ENCODE peak calls at places on chromosomes 4 and X, in nine cellular contexts. One of them, this sample, is unnamed.

GRCh38 chr4:188728359-188728758 is 589.1 kb downstream of the TRIML1 start:
- DNase-seq in transverse colon: no peak
- DNase-seq in GM23338: no peak
- DNase-seq in suprapubic skin: no peak
- DNase-seq in SK-N-SH: no peak
- DNase-seq in K562: no peak
- DNase-seq in GM12891: no peak
- DNase-seq in prostate gland: no peak
- DNase-seq in HL-60: no peak
- DNase-seq in this sample: no peak

GRCh38 chr4:110737931-110738330 is 115.1 kb upstream of the PITX2 start:
- DNase-seq in GM23338: no peak
- DNase-seq in HL-60: no peak
- DNase-seq in suprapubic skin: no peak
- DNase-seq in transverse colon: no peak
- DNase-seq in K562: no peak
- DNase-seq in prostate gland: no peak
- DNase-seq in GM12891: no peak
- DNase-seq in SK-N-SH: no peak
- DNase-seq in this sample: no peak

GRCh38 chr4:123315617-123316016 is 81.0 kb upstream of the SPRY1 start:
- DNase-seq in HL-60: no peak
- DNase-seq in K562: no peak
- DNase-seq in transverse colon: no peak
- DNase-seq in prostate gland: no peak
- DNase-seq in suprapubic skin: no peak
- DNase-seq in SK-N-SH: no peak
- DNase-seq in GM23338: no peak
- DNase-seq in GM12891: no peak
- DNase-seq in this sample: no peak

GRCh38 chr4:171118091-171118490 is 695.1 kb upstream of the GALNTL6 start:
- DNase-seq in GM12891: no peak
- DNase-seq in suprapubic skin: no peak
- DNase-seq in transverse colon: no peak
- DNase-seq in GM23338: no peak
- DNase-seq in SK-N-SH: no peak
- DNase-seq in prostate gland: no peak
- DNase-seq in HL-60: no peak
- DNase-seq in K562: no peak
- DNase-seq in this sample: no peak

GRCh38 chr4:47525154-47525819 is 40.2 kb downstream of the ATP10D start:
- DNase-seq in transverse colon: no peak
- DNase-seq in suprapubic skin: no peak
- DNase-seq in prostate gland: no peak
- DNase-seq in SK-N-SH: no peak
- DNase-seq in HL-60: no peak
- DNase-seq in GM23338: no peak
- DNase-seq in K562: no peak
- DNase-seq in GM12891: no peak
- DNase-seq in this sample: no peak

GRCh38 chr4:143085224-143085623 is 99.5 kb upstream of the USP38 start:
- DNase-seq in suprapubic skin: no peak
- DNase-seq in prostate gland: no peak
- DNase-seq in K562: no peak
- DNase-seq in HL-60: no peak
- DNase-seq in GM12891: no peak
- DNase-seq in transverse colon: no peak
- DNase-seq in GM23338: peak; percentile 11
- DNase-seq in SK-N-SH: no peak
- DNase-seq in this sample: no peak

GRCh38 chr4:78518551-78518950 is 33.0 kb upstream of the ANXA3 start:
- DNase-seq in prostate gland: no peak
- DNase-seq in K562: no peak
- DNase-seq in SK-N-SH: no peak
- DNase-seq in GM12891: no peak
- DNase-seq in GM23338: no peak
- DNase-seq in transverse colon: no peak
- DNase-seq in HL-60: no peak
- DNase-seq in suprapubic skin: no peak
- DNase-seq in this sample: no peak

GRCh38 chr4:19309365-19309764 is 942.3 kb upstream of the SLIT2 start:
- DNase-seq in K562: no peak
- DNase-seq in SK-N-SH: no peak
- DNase-seq in HL-60: no peak
- DNase-seq in transverse colon: no peak
- DNase-seq in GM23338: peak; percentile 10
- DNase-seq in suprapubic skin: no peak
- DNase-seq in GM12891: no peak
- DNase-seq in prostate gland: no peak
- DNase-seq in this sample: peak; percentile 77

GRCh38 chrX:18351774-18352173 is 2.7 kb downstream of the SCML2 start:
- DNase-seq in suprapubic skin: no peak
- DNase-seq in K562: no peak
- DNase-seq in GM12891: no peak
- DNase-seq in prostate gland: no peak
- DNase-seq in GM23338: no peak
- DNase-seq in transverse colon: no peak
- DNase-seq in SK-N-SH: no peak
- DNase-seq in HL-60: peak; percentile 26
- DNase-seq in this sample: no peak

DNA sequence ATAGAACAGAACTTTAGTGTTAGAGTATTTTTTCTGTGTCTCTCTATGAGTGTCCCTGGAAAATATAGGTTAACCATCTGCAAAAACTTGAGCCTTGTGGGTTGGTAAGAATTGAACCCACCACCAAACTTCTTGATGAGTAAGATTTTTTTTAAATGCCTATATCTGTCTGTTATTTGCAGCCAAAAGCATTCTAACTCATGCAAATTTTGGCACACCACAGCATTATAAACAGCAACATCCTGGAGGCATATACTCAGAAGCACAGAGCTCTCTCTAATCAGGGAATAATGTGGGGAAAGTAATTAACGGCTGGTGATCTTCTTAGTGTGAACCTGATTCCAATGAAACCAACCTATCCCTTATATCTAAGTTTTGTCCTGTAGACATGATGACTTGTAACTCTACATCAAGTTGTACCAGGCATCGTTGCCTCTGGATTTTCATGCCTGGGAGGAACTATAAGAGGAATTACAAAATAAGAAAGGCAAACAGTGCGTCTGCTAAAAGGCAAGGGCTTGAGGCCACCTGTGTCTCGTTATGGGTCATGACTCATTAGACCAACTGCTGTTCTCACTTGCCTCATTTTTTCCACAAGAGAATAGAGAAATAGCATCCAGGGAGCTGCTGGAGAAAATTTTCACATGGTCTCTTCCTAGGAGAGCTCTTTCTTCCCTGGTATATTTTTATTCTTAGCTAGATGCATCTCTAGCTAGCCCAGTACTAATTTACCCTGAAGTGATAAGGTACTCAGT is 202.4 kb downstream of the CHIC2 start:
- DNase-seq in SK-N-SH: no peak
- DNase-seq in HL-60: no peak
- DNase-seq in K562: no peak
- DNase-seq in GM12891: no peak
- DNase-seq in prostate gland: no peak
- DNase-seq in GM23338: no peak
- DNase-seq in suprapubic skin: no peak
- DNase-seq in transverse colon: no peak
- DNase-seq in this sample: no peak
- TF ChIP-seq POLR2AphosphoS5 in SK-N-SH: peak; percentile 59
- TF ChIP-seq POLR2AphosphoS5 in HL-60: no peak
- TF ChIP-seq POLR2AphosphoS5 in K562: no peak
- TF ChIP-seq POLR2AphosphoS5 in GM12891: no peak
- TF ChIP-seq POLR2AphosphoS5 in prostate gland: no peak
- TF ChIP-seq POLR2AphosphoS5 in GM23338: no peak
- TF ChIP-seq POLR2AphosphoS5 in suprapubic skin: no peak
- TF ChIP-seq POLR2AphosphoS5 in transverse colon: peak; percentile 66
- TF ChIP-seq POLR2AphosphoS5 in this sample: no peak

DNA sequence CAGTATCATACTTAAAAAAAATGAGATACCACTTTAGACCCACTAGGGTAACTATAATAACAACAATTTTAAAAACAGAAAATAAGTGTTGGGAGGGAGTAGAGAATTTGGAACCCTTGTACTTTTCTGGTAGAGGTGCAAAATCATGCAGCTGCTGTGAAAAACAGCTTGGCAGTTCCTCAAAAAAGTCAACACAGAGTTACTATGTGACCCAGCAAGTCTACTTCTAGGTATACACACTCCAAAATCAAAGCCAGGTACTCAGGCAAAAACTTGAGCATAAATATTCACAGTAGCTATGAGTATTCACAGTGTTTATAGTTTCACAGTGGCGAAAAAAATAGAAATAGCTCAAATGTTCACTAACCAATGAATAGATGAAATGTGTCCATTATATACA is 11.6 kb upstream of the LHFPL1 start:
- DNase-seq in K562: no peak
- DNase-seq in suprapubic skin: no peak
- DNase-seq in GM23338: no peak
- DNase-seq in GM12891: no peak
- DNase-seq in HL-60: no peak
- DNase-seq in transverse colon: no peak
- DNase-seq in SK-N-SH: no peak
- DNase-seq in prostate gland: no peak
- DNase-seq in this sample: no peak
- TF ChIP-seq POLR2AphosphoS5 in K562: no peak
- TF ChIP-seq POLR2AphosphoS5 in suprapubic skin: no peak
- TF ChIP-seq POLR2AphosphoS5 in GM23338: no peak
- TF ChIP-seq POLR2AphosphoS5 in GM12891: no peak
- TF ChIP-seq POLR2AphosphoS5 in HL-60: no peak
- TF ChIP-seq POLR2AphosphoS5 in transverse colon: no peak
- TF ChIP-seq POLR2AphosphoS5 in SK-N-SH: no peak
- TF ChIP-seq POLR2AphosphoS5 in prostate gland: peak; percentile 36
- TF ChIP-seq POLR2AphosphoS5 in this sample: no peak

GRCh38 chr4:168850016-168850415 is 160.0 kb downstream of the CBR4 start:
- DNase-seq in suprapubic skin: no peak
- DNase-seq in GM23338: no peak
- DNase-seq in prostate gland: no peak
- DNase-seq in HL-60: no peak
- DNase-seq in transverse colon: no peak
- DNase-seq in GM12891: no peak
- DNase-seq in K562: no peak
- DNase-seq in SK-N-SH: no peak
- DNase-seq in this sample: no peak

GRCh38 chr4:168846414-168846813 is 163.6 kb downstream of the CBR4 start:
- DNase-seq in K562: no peak
- DNase-seq in prostate gland: no peak
- DNase-seq in HL-60: no peak
- DNase-seq in suprapubic skin: no peak
- DNase-seq in SK-N-SH: no peak
- DNase-seq in GM12891: no peak
- DNase-seq in GM23338: peak; percentile 70
- DNase-seq in transverse colon: no peak
- DNase-seq in this sample: no peak

GRCh38 chr4:168845897-168846296 is 164.2 kb downstream of the CBR4 start:
- DNase-seq in suprapubic skin: no peak
- DNase-seq in GM12891: no peak
- DNase-seq in prostate gland: no peak
- DNase-seq in K562: no peak
- DNase-seq in transverse colon: no peak
- DNase-seq in SK-N-SH: no peak
- DNase-seq in HL-60: no peak
- DNase-seq in GM23338: no peak
- DNase-seq in this sample: no peak

GRCh38 chr4:168848112-168848511 is 161.9 kb downstream of the CBR4 start:
- DNase-seq in suprapubic skin: no peak
- DNase-seq in prostate gland: peak; percentile 29
- DNase-seq in GM23338: no peak
- DNase-seq in K562: no peak
- DNase-seq in transverse colon: no peak
- DNase-seq in SK-N-SH: peak; percentile 44
- DNase-seq in HL-60: no peak
- DNase-seq in GM12891: no peak
- DNase-seq in this sample: no peak

GRCh38 chr4:168848977-168849687 is 160.9 kb downstream of the CBR4 start:
- DNase-seq in SK-N-SH: peak; percentile 20
- DNase-seq in GM23338: peak; percentile 40
- DNase-seq in HL-60: no peak
- DNase-seq in prostate gland: no peak
- DNase-seq in GM12891: no peak
- DNase-seq in transverse colon: no peak
- DNase-seq in K562: no peak
- DNase-seq in suprapubic skin: no peak
- DNase-seq in this sample: peak; percentile 39
- TF ChIP-seq POLR2AphosphoS5 in SK-N-SH: peak; percentile 52
- TF ChIP-seq POLR2AphosphoS5 in GM23338: no peak
- TF ChIP-seq POLR2AphosphoS5 in HL-60: no peak
- TF ChIP-seq POLR2AphosphoS5 in prostate gland: no peak
- TF ChIP-seq POLR2AphosphoS5 in GM12891: no peak
- TF ChIP-seq POLR2AphosphoS5 in transverse colon: no peak
- TF ChIP-seq POLR2AphosphoS5 in K562: no peak
- TF ChIP-seq POLR2AphosphoS5 in suprapubic skin: no peak
- TF ChIP-seq POLR2AphosphoS5 in this sample: no peak

DNA sequence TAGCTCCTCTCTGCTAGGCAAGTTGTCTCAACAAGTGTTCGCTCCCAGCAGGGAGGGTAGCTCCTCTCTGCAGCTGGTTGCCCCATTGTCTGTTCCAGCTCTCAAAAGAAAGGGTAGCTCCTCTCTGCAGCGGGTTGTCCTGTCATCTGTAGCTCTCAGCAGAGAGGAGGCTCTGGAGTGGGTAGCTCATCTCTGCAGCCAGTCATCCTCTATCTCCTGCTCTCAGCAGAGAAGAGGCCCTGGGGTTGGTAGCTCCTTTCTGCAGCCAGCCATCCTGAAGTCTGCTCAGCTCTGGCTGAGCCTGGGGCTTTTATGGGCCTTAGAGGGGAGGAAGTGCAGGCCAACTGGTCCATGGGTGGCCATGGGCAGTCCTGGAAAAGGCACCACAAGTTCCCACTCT is 342.7 kb downstream of the PTTG2 start:
- DNase-seq in suprapubic skin: no peak
- DNase-seq in SK-N-SH: no peak
- DNase-seq in transverse colon: no peak
- DNase-seq in GM23338: no peak
- DNase-seq in prostate gland: no peak
- DNase-seq in HL-60: no peak
- DNase-seq in K562: no peak
- DNase-seq in GM12891: no peak
- DNase-seq in this sample: no peak
- TF ChIP-seq POLR2AphosphoS5 in suprapubic skin: no peak
- TF ChIP-seq POLR2AphosphoS5 in SK-N-SH: no peak
- TF ChIP-seq POLR2AphosphoS5 in transverse colon: no peak
- TF ChIP-seq POLR2AphosphoS5 in GM23338: no peak
- TF ChIP-seq POLR2AphosphoS5 in prostate gland: no peak
- TF ChIP-seq POLR2AphosphoS5 in HL-60: no peak
- TF ChIP-seq POLR2AphosphoS5 in K562: no peak
- TF ChIP-seq POLR2AphosphoS5 in GM12891: no peak
- TF ChIP-seq POLR2AphosphoS5 in this sample: no peak